ENCODE peak calls at places on chromosomes 13 and 19, in four cellular contexts. One of them, this sample, is unnamed.

GRCh38 chr13:59601993-59602392 is 561.7 kb downstream of the DIAPH3 start:
- DNase-seq in K562: no peak
- DNase-seq in SK-N-SH: no peak
- DNase-seq in GM12878: no peak
- DNase-seq in this sample: no peak

GRCh38 chr19:18871543-18871942 is 24.4 kb downstream of the CERS1 start:
- DNase-seq in K562: peak; percentile 45
- DNase-seq in SK-N-SH: no peak
- DNase-seq in GM12878: no peak
- DNase-seq in this sample: no peak

GRCh38 chr13:81957121-81957520 is 1616.2 kb upstream of the SPRY2 start:
- DNase-seq in K562: no peak
- DNase-seq in SK-N-SH: no peak
- DNase-seq in GM12878: no peak
- DNase-seq in this sample: peak; percentile 21

GRCh38 chr19:39563408-39563807 is 23.4 kb upstream of the EID2 start:
- DNase-seq in K562: no peak
- DNase-seq in SK-N-SH: no peak
- DNase-seq in GM12878: no peak
- DNase-seq in this sample: no peak

GRCh38 chr19:5823579-5824281 is 15.8 kb downstream of the FUT6 start:
- DNase-seq in K562: peak; percentile 62
- DNase-seq in SK-N-SH: peak; percentile 69
- DNase-seq in GM12878: no peak
- DNase-seq in this sample: peak; percentile 65

GRCh38 chr19:18587962-18588610 is 512 bp upstream of the REX1BD start:
- DNase-seq in K562: peak; percentile 18
- DNase-seq in SK-N-SH: no peak
- DNase-seq in GM12878: no peak
- DNase-seq in this sample: no peak

GRCh38 chr13:50801087-50801931 is 42.2 kb downstream of the DLEU7 start:
- DNase-seq in K562: peak; percentile 45
- DNase-seq in SK-N-SH: peak; percentile 53
- DNase-seq in GM12878: peak; percentile 69
- DNase-seq in this sample: peak; percentile 65

GRCh38 chr13:40126301-40127085 is 471.0 kb downstream of the COG6 start:
- DNase-seq in K562: no peak
- DNase-seq in SK-N-SH: no peak
- DNase-seq in GM12878: no peak
- DNase-seq in this sample: no peak

GRCh38 chr13:60970736-60971135 is 444.9 kb downstream of the PCDH20 start:
- DNase-seq in K562: no peak
- DNase-seq in SK-N-SH: no peak
- DNase-seq in GM12878: no peak
- DNase-seq in this sample: no peak

GRCh38 chr19:53879145-53880037 is 2.6 kb upstream of the PRKCG start:
- DNase-seq in K562: peak; percentile 91
- DNase-seq in SK-N-SH: peak; percentile 98
- DNase-seq in GM12878: no peak
- DNase-seq in this sample: peak; percentile 100

GRCh38 chr13:92989301-92989700 is 237.3 kb upstream of the GPC6 start:
- DNase-seq in K562: no peak
- DNase-seq in SK-N-SH: no peak
- DNase-seq in GM12878: no peak
- DNase-seq in this sample: no peak

GRCh38 chr19:44752816-44753618 is 4.5 kb downstream of the BCL3 start:
- DNase-seq in K562: peak; percentile 93
- DNase-seq in SK-N-SH: peak; percentile 68
- DNase-seq in GM12878: peak; percentile 94
- DNase-seq in this sample: peak; percentile 72

GRCh38 chr13:110197471-110197870 is 109.5 kb downstream of the COL4A1 start:
- DNase-seq in K562: no peak
- DNase-seq in SK-N-SH: no peak
- DNase-seq in GM12878: no peak
- DNase-seq in this sample: no peak

GRCh38 chr13:110197041-110197440 is 109.9 kb downstream of the COL4A1 start:
- DNase-seq in K562: no peak
- DNase-seq in SK-N-SH: no peak
- DNase-seq in GM12878: no peak
- DNase-seq in this sample: no peak

GRCh38 chr13:110199046-110199831 is 107.7 kb downstream of the COL4A1 start:
- DNase-seq in K562: no peak
- DNase-seq in SK-N-SH: no peak
- DNase-seq in GM12878: no peak
- DNase-seq in this sample: no peak

GRCh38 chr13:110201114-110201513 is 105.8 kb downstream of the COL4A1 start:
- DNase-seq in K562: no peak
- DNase-seq in SK-N-SH: no peak
- DNase-seq in GM12878: no peak
- DNase-seq in this sample: no peak

GRCh38 chr13:110200276-110200675 is 106.7 kb downstream of the COL4A1 start:
- DNase-seq in K562: no peak
- DNase-seq in SK-N-SH: peak; percentile 26
- DNase-seq in GM12878: no peak
- DNase-seq in this sample: no peak
- TF ChIP-seq USF1 in K562: no peak
- TF ChIP-seq USF1 in SK-N-SH: no peak
- TF ChIP-seq USF1 in GM12878: no peak
- TF ChIP-seq USF1 in this sample: no peak

GRCh38 chr13:23621316-23621645 is 51.1 kb downstream of the TNFRSF19 start:
- DNase-seq in K562: no peak
- DNase-seq in SK-N-SH: no peak
- DNase-seq in GM12878: no peak
- DNase-seq in this sample: no peak
- TF ChIP-seq USF1 in K562: no peak
- TF ChIP-seq USF1 in SK-N-SH: no peak
- TF ChIP-seq USF1 in GM12878: no peak
- TF ChIP-seq USF1 in this sample: no peak

DNA sequence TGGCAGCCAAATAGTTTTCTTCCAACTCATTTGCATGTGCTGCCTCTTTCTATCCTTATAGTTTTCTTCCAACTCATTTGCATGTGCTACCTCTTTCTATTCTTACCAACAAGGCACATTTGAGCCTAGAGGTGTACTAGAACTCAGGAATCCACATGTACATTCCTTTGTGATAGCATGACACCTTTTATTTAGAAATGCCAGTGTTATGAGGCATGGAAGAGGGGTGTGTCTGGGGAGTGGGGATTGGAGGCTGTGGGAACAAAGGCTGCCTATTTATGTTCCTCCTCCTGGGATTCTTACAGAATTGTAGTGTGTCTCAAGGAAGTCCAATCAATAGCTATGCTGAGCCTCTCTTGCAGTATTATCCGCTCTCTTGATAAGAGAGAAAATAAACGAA is 966.7 kb downstream of the PCDH17 start:
- DNase-seq in K562: no peak
- DNase-seq in SK-N-SH: no peak
- DNase-seq in GM12878: no peak
- DNase-seq in this sample: no peak
- TF ChIP-seq USF1 in K562: no peak
- TF ChIP-seq USF1 in SK-N-SH: no peak
- TF ChIP-seq USF1 in GM12878: no peak
- TF ChIP-seq USF1 in this sample: no peak

GRCh38 chr19:928471-929259 is 2.8 kb downstream of the ARID3A start:
- DNase-seq in K562: peak; percentile 52
- DNase-seq in SK-N-SH: no peak
- DNase-seq in GM12878: no peak
- DNase-seq in this sample: peak; percentile 55
- TF ChIP-seq USF1 in K562: no peak
- TF ChIP-seq USF1 in SK-N-SH: no peak
- TF ChIP-seq USF1 in GM12878: no peak
- TF ChIP-seq USF1 in this sample: no peak

GRCh38 chr19:12543855-12544254 is 7.4 kb downstream of the ZNF564 start:
- DNase-seq in K562: peak; percentile 22
- DNase-seq in SK-N-SH: no peak
- DNase-seq in GM12878: no peak
- DNase-seq in this sample: no peak
- TF ChIP-seq USF1 in K562: no peak
- TF ChIP-seq USF1 in SK-N-SH: no peak
- TF ChIP-seq USF1 in GM12878: no peak
- TF ChIP-seq USF1 in this sample: no peak

DNA sequence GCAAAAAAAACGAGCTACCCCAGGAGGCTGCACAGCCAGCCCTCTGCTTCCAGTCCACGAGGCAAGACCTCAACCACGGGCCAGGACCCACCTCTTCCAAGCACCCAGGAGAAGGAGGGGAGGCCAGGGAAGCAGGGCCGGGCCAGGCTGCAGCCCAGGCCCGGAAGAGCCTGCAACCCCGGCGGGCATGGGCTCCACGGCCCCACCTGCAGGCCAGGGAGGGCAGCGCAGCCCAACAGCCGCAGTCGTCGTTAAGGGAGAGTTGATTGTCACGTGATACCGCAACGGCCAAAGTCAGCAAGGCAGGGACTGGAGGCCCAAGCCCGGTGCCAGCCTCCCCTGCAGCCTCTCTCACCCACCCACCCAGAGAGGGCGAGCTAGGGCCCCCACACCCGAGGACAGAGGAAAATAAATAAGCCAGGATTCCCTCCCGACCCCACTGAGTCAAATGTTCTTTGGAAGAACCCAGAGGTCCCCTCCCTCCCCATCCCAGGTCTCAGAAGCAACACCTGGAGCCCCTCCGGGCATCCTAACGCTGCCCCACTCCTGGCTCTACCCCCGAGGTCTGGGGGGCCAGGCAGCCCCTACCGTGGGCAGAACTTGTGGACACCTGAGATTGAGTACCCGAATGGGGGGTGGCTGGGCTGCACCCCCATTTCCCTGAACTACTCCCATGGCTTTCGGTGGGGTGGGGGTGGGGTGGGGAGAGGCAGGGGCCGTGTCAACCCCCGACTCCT is 5.2 kb upstream of the REXO1 start:
- DNase-seq in K562: peak; percentile 81
- DNase-seq in SK-N-SH: peak; percentile 85
- DNase-seq in GM12878: peak; percentile 43
- DNase-seq in this sample: peak; percentile 93
- TF ChIP-seq USF1 in K562: peak; percentile 92
- TF ChIP-seq USF1 in SK-N-SH: no peak
- TF ChIP-seq USF1 in GM12878: peak; percentile 86
- TF ChIP-seq USF1 in this sample: peak; percentile 91

This sample was measured in WTC11.